ENCODE peak calls at places on chromosomes 12 and 14, in seven cellular contexts. F is HCT116, I is NT2/D1, Z is SK-N-SH, T is HepG2, E is H1, Y is GM12878. D is an unnamed sample.

GRCh38 chr12:54478270-54478669 is 4.9 kb upstream of the GTSF1 start:
- DNase-seq in E (no peak), Y (no peak), I (no peak), T (no peak), Z (no peak), F (no peak), D (no peak)

GRCh38 chr14:78022059-78022458 is 148.1 kb upstream of the NRXN3 start:
- DNase-seq in Y (peak; percentile 25), F (peak; percentile 67), I (peak; percentile 59), T (peak; percentile 54), E (peak; percentile 68), Z (peak; percentile 67), D (peak; percentile 69)

GRCh38 chr12:25497021-25497420 is 56.1 kb downstream of the LMNTD1 start:
- DNase-seq in I (no peak), Z (no peak), F (no peak), T (no peak), Y (no peak), E (no peak), D (no peak)

GRCh38 chr12:98821232-98821631 is 176.1 kb downstream of the APAF1 start:
- DNase-seq in T (no peak), Z (no peak), Y (no peak), I (peak; percentile 71), F (no peak), E (no peak), D (no peak)

GRCh38 chr14:74941676-74942097 is 13.7 kb downstream of the PGF start:
- DNase-seq in E (no peak), Z (no peak), I (no peak), T (no peak), F (no peak), Y (no peak), D (peak; percentile 41)

GRCh38 chr12:68497702-68498101 is 113.0 kb upstream of the RAP1B start:
- DNase-seq in Y (peak; percentile 50), E (no peak), T (no peak), Z (no peak), I (no peak), F (peak; percentile 23), D (peak; percentile 75)

GRCh38 chr14:68231832-68232642 is 412.5 kb downstream of the RAD51B start:
- DNase-seq in I (no peak), E (no peak), Z (no peak), F (no peak), Y (no peak), T (no peak), D (no peak)

GRCh38 chr12:8664228-8664963 is 1.8 kb upstream of the MFAP5 start:
- DNase-seq in Y (no peak), T (no peak), I (no peak), E (no peak), F (no peak), Z (no peak), D (no peak)

GRCh38 chr12:105983622-105984325 is 155.0 kb downstream of the NUAK1 start:
- DNase-seq in I (no peak), T (no peak), Y (no peak), F (no peak), E (no peak), Z (no peak), D (no peak)

GRCh38 chr14:43540948-43541347 is 966.1 kb downstream of the FSCB start:
- DNase-seq in F (no peak), E (peak; percentile 34), Z (peak; percentile 3), Y (no peak), T (peak; percentile 40), I (peak; percentile 11), D (no peak)

GRCh38 chr12:104494137-104494815 is 37.5 kb downstream of the CHST11 start:
- DNase-seq in E (no peak), I (no peak), F (no peak), Z (no peak), Y (peak; percentile 57), T (no peak), D (peak; percentile 50)

GRCh38 chr12:28998662-28999120 is 150.4 kb upstream of the FAR2 start:
- DNase-seq in E (no peak), F (no peak), Z (peak; percentile 23), I (peak; percentile 51), Y (no peak), T (peak; percentile 3), D (peak; percentile 11)

GRCh38 chr12:62190921-62191746 is 69.1 kb upstream of the USP15 start:
- DNase-seq in T (no peak), Y (no peak), F (no peak), E (no peak), Z (peak; percentile 31), I (no peak), D (no peak)

GRCh38 chr14:58884442-58884841 is 246.7 kb downstream of the DACT1 start:
- DNase-seq in Z (no peak), E (no peak), T (peak; percentile 3), F (no peak), Y (no peak), I (no peak), D (no peak)

GRCh38 chr14:95979339-95980042 is 59.7 kb upstream of the C14orf132 start:
- DNase-seq in Y (no peak), Z (peak; percentile 44), I (peak; percentile 75), F (no peak), T (no peak), E (peak; percentile 57), D (no peak)

GRCh38 chr14:29800961-29801360 is 126.7 kb downstream of the PRKD1 start:
- DNase-seq in Z (no peak), T (no peak), I (no peak), Y (no peak), F (no peak), E (no peak), D (no peak)

GRCh38 chr12:1201886-1202285 is 210.9 kb downstream of the ERC1 start:
- DNase-seq in F (no peak), Z (no peak), E (no peak), Y (no peak), T (no peak), I (no peak), D (no peak)

GRCh38 chr14:35789651-35790050 is 19.4 kb downstream of the RALGAPA1 start:
- DNase-seq in I (no peak), E (no peak), T (no peak), F (no peak), Y (no peak), Z (no peak), D (no peak)

GRCh38 chr14:30296956-30297405 is 262.0 kb upstream of the G2E3 start:
- DNase-seq in E (no peak), I (no peak), Z (no peak), F (no peak), T (no peak), Y (no peak), D (peak; percentile 22)

GRCh38 chr14:74142523-74142922 is 57.8 kb downstream of the LIN52 start:
- DNase-seq in F (no peak), Y (no peak), T (no peak), E (no peak), Z (no peak), I (no peak), D (no peak)

GRCh38 chr12:55742719-55743130 is at the start of gene GDF11:
- DNase-seq in Y (no peak), E (no peak), F (no peak), I (no peak), Z (no peak), T (peak; percentile 39), D (peak; percentile 92)

GRCh38 chr14:38339704-38340103 is 83.8 kb upstream of the CLEC14A start:
- DNase-seq in Y (no peak), I (no peak), E (no peak), F (no peak), T (no peak), Z (no peak), D (no peak)

GRCh38 chr12:9319044-9319841 is 111.0 kb upstream of the PZP start:
- DNase-seq in I (peak; percentile 35), T (no peak), E (no peak), Z (peak; percentile 29), F (no peak), Y (no peak), D (no peak)

GRCh38 chr12:26116829-26117228 is 8.0 kb downstream of the BHLHE41 start:
- DNase-seq in Z (no peak), E (no peak), T (no peak), Y (no peak), I (no peak), F (no peak), D (peak; percentile 24)

GRCh38 chr12:117090816-117091711 is 8.2 kb downstream of the TESC start:
- DNase-seq in I (no peak), Z (no peak), T (peak; percentile 94), Y (no peak), F (no peak), E (no peak), D (peak; percentile 42)

GRCh38 chr14:94904636-94905035 is 134.7 kb upstream of the GSC start:
- DNase-seq in T (no peak), Z (no peak), I (no peak), E (peak; percentile 3), F (no peak), Y (no peak), D (no peak)
- TF ChIP-seq YY1 in T (no peak), Z (no peak), I (no peak), E (no peak), F (no peak), Y (no peak), D (no peak)

GRCh38 chr12:131920902-131921840 is 7.9 kb upstream of the PUS1 start:
- DNase-seq in Z (no peak), Y (no peak), I (no peak), F (no peak), E (no peak), T (no peak), D (no peak)

GRCh38 chr12:131919051-131919347 is 10.1 kb upstream of the PUS1 start:
- DNase-seq in E (no peak), I (no peak), Y (no peak), Z (no peak), F (no peak), T (no peak), D (no peak)

GRCh38 chr12:131918311-131919050 is 10.6 kb upstream of the PUS1 start:
- DNase-seq in Y (no peak), I (no peak), E (no peak), F (no peak), Z (no peak), T (no peak), D (no peak)

GRCh38 chr12:131919366-131920156 is 9.5 kb upstream of the PUS1 start:
- DNase-seq in Z (no peak), F (no peak), E (no peak), I (no peak), Y (no peak), T (no peak), D (no peak)

GRCh38 chr12:131920157-131920508 is 8.9 kb upstream of the PUS1 start:
- DNase-seq in Y (no peak), I (no peak), E (no peak), T (no peak), Z (no peak), F (no peak), D (no peak)
- TF ChIP-seq YY1 in Y (no peak), I (no peak), E (no peak), T (no peak), Z (no peak), F (no peak), D (no peak)

GRCh38 chr12:14638066-14638465 is 58.3 kb downstream of the GUCY2C start:
- DNase-seq in E (no peak), I (no peak), F (no peak), Z (no peak), Y (no peak), T (no peak), D (no peak)
- TF ChIP-seq YY1 in E (no peak), I (no peak), F (no peak), Z (no peak), Y (no peak), T (no peak), D (no peak)

DNA sequence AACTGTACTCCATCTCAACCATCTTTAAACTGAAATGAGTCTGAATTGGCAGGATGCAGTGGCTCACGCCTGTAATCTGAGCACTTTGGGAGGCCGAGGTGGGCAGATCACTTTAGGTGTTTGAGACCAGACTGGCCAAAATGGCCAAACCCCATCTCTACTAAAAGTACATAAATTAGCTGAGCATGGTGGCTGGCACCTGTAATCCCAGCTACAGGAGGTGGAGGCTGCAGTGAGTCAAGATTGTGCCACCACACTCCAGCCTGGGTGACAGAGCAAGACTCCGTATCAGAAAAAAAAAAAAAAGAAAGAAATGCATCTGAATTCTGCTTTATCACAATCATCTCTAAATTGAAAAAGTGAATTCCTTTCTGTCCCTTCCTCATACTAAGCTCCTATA is 110.3 kb downstream of the NELL2 start:
- DNase-seq in F (no peak), I (no peak), Y (no peak), E (no peak), T (no peak), Z (no peak), D (no peak)
- TF ChIP-seq YY1 in F (no peak), I (no peak), Y (no peak), E (no peak), T (no peak), Z (no peak), D (no peak)

D was measured in K562.